ENCODE peak calls at places on chromosome 2, in nine cellular contexts. F, U, H, S, M, J, O, B and T are unnamed samples.

GRCh38 chr2:165720526-165720925 is 73.5 kb downstream of the GALNT3 start:
- DNase-seq in S (no peak), F (no peak), U (peak), O (peak), H (no peak), B (no peak), M (no peak), J (no peak), T (peak)

GRCh38 chr2:170465241-170465640 is 249.9 kb upstream of the SP5 start:
- DNase-seq in B (no peak), S (no peak), J (no peak), U (peak), M (no peak), H (no peak), F (no peak), O (peak), T (peak)

GRCh38 chr2:17752892-17753802 is 463 bp downstream of the SMC6 start:
- DNase-seq in B (peak), H (peak), U (peak), M (peak), F (peak), S (peak), O (peak), J (peak), T (peak)

GRCh38 chr2:73176205-73176880 is 26.0 kb upstream of the NOTO start:
- DNase-seq in S (peak), M (peak), O (peak), J (peak), U (peak), H (no peak), B (no peak), F (no peak), T (no peak)

GRCh38 chr2:62306751-62307468 is 111.0 kb downstream of the B3GNT2 start:
- DNase-seq in O (peak), H (no peak), U (peak), S (peak), F (no peak), M (peak), B (no peak), J (no peak), T (peak)

GRCh38 chr2:112547333-112547732 is 5.1 kb downstream of the POLR1B start:
- DNase-seq in B (no peak), J (no peak), O (peak), H (no peak), F (no peak), U (peak), S (no peak), M (no peak), T (no peak)

GRCh38 chr2:235105821-235106359 is 154.1 kb downstream of the SH3BP4 start:
- DNase-seq in S (peak), B (no peak), J (no peak), M (no peak), F (no peak), O (no peak), H (no peak), U (peak), T (peak)

GRCh38 chr2:46979611-46980010 is 64.0 kb upstream of the MCFD2 start:
- DNase-seq in M (peak), J (no peak), O (no peak), H (no peak), S (no peak), F (no peak), B (peak), U (no peak), T (no peak)

GRCh38 chr2:202339052-202339870 is 36.9 kb upstream of the BMPR2 start:
- DNase-seq in J (no peak), F (no peak), M (no peak), O (peak), B (no peak), S (no peak), U (peak), H (no peak), T (peak)

GRCh38 chr2:48722391-48722790 is 33.1 kb downstream of the LHCGR start:
- DNase-seq in S (no peak), U (no peak), B (no peak), H (no peak), F (no peak), M (no peak), O (no peak), J (no peak), T (no peak)

GRCh38 chr2:140863713-140864112 is 1267.1 kb downstream of the LRP1B start:
- DNase-seq in J (no peak), U (peak), F (peak), M (no peak), B (peak), S (peak), H (no peak), O (peak), T (peak)

GRCh38 chr2:47907097-47907781 is 941 bp upstream of the FBXO11 start:
- DNase-seq in F (no peak), S (peak), M (peak), O (peak), U (no peak), B (peak), J (peak), H (peak), T (peak)

GRCh38 chr2:173077506-173078177 is 2.0 kb downstream of the MAP3K20 start:
- DNase-seq in F (no peak), H (no peak), M (no peak), U (peak), S (no peak), J (no peak), O (peak), B (no peak), T (no peak)

GRCh38 chr2:71474744-71475421 is 21.5 kb downstream of the DYSF start:
- DNase-seq in M (no peak), S (no peak), J (no peak), U (no peak), O (no peak), H (no peak), B (no peak), F (no peak), T (no peak)